ENCODE peak calls at places on chromosome 20, in four cellular contexts. Y is cardiac septum; U is stimulated activated CD4-positive, alpha-beta T cell treated with anti-CD3 and anti-CD28 coated beads, Interleukin-15, amount 100 ng/mL, for 1 hour; R is AG08395. O is an unnamed sample.

GRCh38 chr20:59723108-59723500 is 118.8 kb downstream of the PHACTR3 start:
- DNase-seq in Y (no peak), U (no peak), R (no peak), O (no peak)

GRCh38 chr20:3672864-3673550 is 8.8 kb downstream of the ADAM33 start:
- DNase-seq in Y (no peak), U (no peak), R (no peak), O (no peak)

GRCh38 chr20:50434653-50435396 is 75.4 kb upstream of the PTPN1 start:
- DNase-seq in Y (no peak), U (no peak), R (peak), O (no peak)

GRCh38 chr20:50220093-50220893 is 29.7 kb downstream of the CEBPB start:
- DNase-seq in Y (no peak), U (no peak), R (no peak), O (no peak)

GRCh38 chr20:37564388-37565133 is 36.9 kb upstream of the BLCAP start:
- DNase-seq in Y (peak), U (peak), R (peak), O (peak)

GRCh38 chr20:50330504-50331313 is 140.1 kb downstream of the CEBPB start:
- DNase-seq in Y (no peak), U (no peak), R (no peak), O (no peak)

GRCh38 chr20:34713194-34713943 is 9.2 kb downstream of the TP53INP2 start:
- DNase-seq in Y (no peak), U (no peak), R (peak), O (peak)

GRCh38 chr20:45489083-45489531 is 19.6 kb downstream of the WFDC2 start:
- DNase-seq in Y (no peak), U (no peak), R (no peak), O (no peak)

GRCh38 chr20:62516345-62516744 is 40.5 kb upstream of the GATA5 start:
- DNase-seq in Y (no peak), U (no peak), R (no peak), O (no peak)

GRCh38 chr20:4401601-4402000 is 320.1 kb upstream of the PRND start:
- DNase-seq in Y (no peak), U (no peak), R (peak), O (peak)

GRCh38 chr20:4817230-4817671 is 95.5 kb downstream of the PRND start:
- DNase-seq in Y (no peak), U (no peak), R (peak), O (no peak)

GRCh38 chr20:1301031-1301529 is 27.9 kb downstream of the SDCBP2 start:
- DNase-seq in Y (no peak), U (no peak), R (peak), O (no peak)

GRCh38 chr20:57220187-57221165 is 46.0 kb downstream of the BMP7 start:
- DNase-seq in Y (no peak), U (no peak), R (peak), O (no peak)

GRCh38 chr20:48695255-48695654 is 132.5 kb downstream of the PREX1 start:
- DNase-seq in Y (no peak), U (no peak), R (peak), O (no peak)

GRCh38 chr20:62734881-62735280 is 26.2 kb downstream of the NTSR1 start:
- DNase-seq in Y (peak), U (no peak), R (no peak), O (no peak)

GRCh38 chr20:64224344-64225165 is 31.0 kb upstream of the PCMTD2 start:
- DNase-seq in Y (no peak), U (no peak), R (peak), O (peak)

GRCh38 chr20:43375586-43375985 is 82.1 kb upstream of the SRSF6 start:
- DNase-seq in Y (no peak), U (no peak), R (no peak), O (no peak)

GRCh38 chr20:17651761-17652388 is 30.2 kb downstream of the RRBP1 start:
- DNase-seq in Y (peak), U (no peak), R (peak), O (no peak)

GRCh38 chr20:62186887-62187866 is 4.3 kb downstream of the MTG2 start:
- DNase-seq in Y (no peak), U (no peak), R (no peak), O (no peak)

GRCh38 chr20:51938557-51939324 is 136.4 kb upstream of the SALL4 start:
- DNase-seq in Y (no peak), U (no peak), R (no peak), O (no peak)

O was measured in GM04504.